ENCODE peak calls at places on chromosomes 5 and 9, in seven cellular contexts. K, S, F, W, Y, L and R are unnamed samples.

GRCh38 chr9:21976334-21976875 is 17.8 kb downstream of the CDKN2A start:
- DNase-seq in W (no peak), L (no peak), S (no peak), K (no peak), F (no peak), Y (no peak), R (no peak)

GRCh38 chr5:40549611-40550010 is 130.1 kb upstream of the PTGER4 start:
- DNase-seq in W (peak), L (no peak), F (no peak), S (no peak), K (no peak), Y (no peak), R (no peak)

GRCh38 chr9:109110326-109111014 is 9.3 kb downstream of the TMEM245 start:
- DNase-seq in S (peak), K (no peak), Y (no peak), F (no peak), L (no peak), W (peak), R (peak)

GRCh38 chr9:124645274-124645673 is 125.8 kb downstream of the NR6A1 start:
- DNase-seq in L (no peak), Y (no peak), S (no peak), K (no peak), F (no peak), W (no peak), R (no peak)

GRCh38 chr9:81132318-81132717 is 557.0 kb downstream of the TLE1 start:
- DNase-seq in Y (no peak), S (no peak), F (no peak), K (no peak), L (no peak), W (no peak), R (no peak)

GRCh38 chr5:131491749-131492148 is 143.3 kb downstream of the RAPGEF6 start:
- DNase-seq in F (no peak), L (no peak), W (no peak), S (no peak), K (no peak), Y (no peak), R (no peak)

GRCh38 chr5:143274952-143275351 is 128.5 kb downstream of the NR3C1 start:
- DNase-seq in L (no peak), K (no peak), F (no peak), W (peak), Y (no peak), S (no peak), R (no peak)

GRCh38 chr5:76114192-76114795 is 31.1 kb downstream of the SV2C start:
- DNase-seq in S (no peak), K (no peak), F (no peak), W (no peak), L (no peak), Y (no peak), R (no peak)

GRCh38 chr9:33903157-33903780 is 86.3 kb downstream of the UBE2R2 start:
- DNase-seq in L (no peak), S (no peak), Y (no peak), K (no peak), W (no peak), F (no peak), R (no peak)

GRCh38 chr5:177478711-177479646 is 5.5 kb upstream of the DBN1 start:
- DNase-seq in W (peak), L (no peak), S (no peak), Y (no peak), K (peak), F (peak), R (no peak)

GRCh38 chr5:136655429-136655828 is 290.1 kb upstream of the TRPC7 start:
- DNase-seq in L (no peak), S (no peak), W (peak), Y (no peak), K (no peak), F (no peak), R (no peak)

GRCh38 chr5:22431406-22431805 is 421.7 kb downstream of the CDH12 start:
- DNase-seq in L (no peak), K (no peak), W (peak), F (no peak), S (no peak), Y (no peak), R (no peak)

GRCh38 chr5:130350131-130350530 is 445.9 kb downstream of the CHSY3 start:
- DNase-seq in Y (no peak), K (no peak), S (no peak), L (no peak), F (no peak), W (no peak), R (no peak)

GRCh38 chr9:107674937-107675277 is 185.3 kb upstream of the KLF4 start:
- DNase-seq in S (no peak), L (no peak), F (no peak), W (no peak), K (no peak), Y (no peak), R (no peak)

GRCh38 chr5:73233053-73233460 is 60.1 kb downstream of the TMEM174 start:
- DNase-seq in S (no peak), L (no peak), W (no peak), Y (no peak), F (no peak), K (no peak), R (no peak)

GRCh38 chr9:78620303-78620702 is 323.4 kb downstream of the PSAT1 start:
- DNase-seq in W (peak), Y (no peak), F (no peak), K (no peak), S (no peak), L (no peak), R (no peak)

GRCh38 chr5:74622122-74622521 is 18.4 kb downstream of the ENC1 start:
- DNase-seq in K (no peak), Y (no peak), F (no peak), W (peak), L (no peak), S (peak), R (no peak)

GRCh38 chr5:140324834-140325195 is 21.6 kb downstream of the HBEGF start:
- DNase-seq in Y (no peak), K (no peak), W (no peak), L (no peak), F (no peak), S (no peak), R (no peak)

GRCh38 chr5:9932770-9933169 is 302.6 kb upstream of the TAS2R1 start:
- DNase-seq in F (no peak), K (no peak), L (no peak), W (peak), Y (no peak), S (no peak), R (no peak)

GRCh38 chr5:104628906-104629305 is 1066.3 kb upstream of the NUDT12 start:
- DNase-seq in Y (no peak), W (peak), F (no peak), K (no peak), L (no peak), S (no peak), R (no peak)

GRCh38 chr9:120447959-120448500 is 131.9 kb downstream of the CDK5RAP2 start:
- DNase-seq in K (no peak), S (no peak), W (no peak), F (no peak), L (no peak), Y (no peak), R (no peak)

GRCh38 chr9:98132806-98133631 is 14.0 kb upstream of the TRIM14 start:
- DNase-seq in K (peak), S (no peak), F (no peak), L (no peak), Y (no peak), W (no peak), R (no peak)

GRCh38 chr9:131678499-131679111 is 61.3 kb downstream of the RAPGEF1 start:
- DNase-seq in L (peak), F (peak), W (peak), S (peak), Y (peak), K (peak), R (peak)

GRCh38 chr5:178069909-178070308 is 43.4 kb upstream of the N4BP3 start:
- DNase-seq in S (no peak), K (peak), L (peak), W (peak), Y (no peak), F (peak), R (no peak)

GRCh38 chr5:34490501-34491250 is 165.5 kb upstream of the RAI14 start:
- DNase-seq in S (no peak), W (no peak), Y (no peak), L (no peak), K (peak), F (peak), R (no peak)